ENCODE peak calls at places on chromosomes 11 and 22, in seven cellular contexts. N is psoas muscle; P is CD8-positive, alpha-beta T cell; Y is colonic mucosa; L is heart left ventricle; A is sigmoid colon; B is pancreas. W is an unnamed sample.

GRCh38 chr22:29524440-29525191 is 28.9 kb downstream of the THOC5 start:
- DNase-seq in N (no peak), P (peak; percentile 29), Y (peak; percentile 26), L (no peak), A (no peak), B (no peak), W (peak; percentile 38)

GRCh38 chr11:59999732-60000131 is 17.2 kb upstream of the OOSP4B start:
- DNase-seq in N (no peak), P (no peak), Y (no peak), L (no peak), A (no peak), B (no peak), W (no peak)

GRCh38 chr11:76785513-76785912 is 2.4 kb downstream of the TSKU start:
- DNase-seq in N (no peak), P (no peak), Y (peak; percentile 57), L (no peak), A (no peak), B (no peak), W (peak; percentile 46)

GRCh38 chr22:29879738-29880137 is 3.2 kb upstream of the MTMR3 start:
- DNase-seq in N (no peak), P (peak; percentile 35), Y (no peak), L (no peak), A (no peak), B (no peak), W (no peak)

GRCh38 chr11:36512016-36512415 is 1.9 kb upstream of the TRAF6 start:
- DNase-seq in N (no peak), P (no peak), Y (peak; percentile 26), L (no peak), A (no peak), B (no peak), W (no peak)

GRCh38 chr11:48148749-48149148 is 67.9 kb upstream of the OR4B1 start:
- DNase-seq in N (no peak), P (no peak), Y (no peak), L (no peak), A (no peak), B (no peak), W (no peak)

GRCh38 chr11:76673164-76674142 is 2.9 kb upstream of the LRRC32 start:
- DNase-seq in N (peak; percentile 19), P (no peak), Y (no peak), L (no peak), A (no peak), B (no peak), W (no peak)

GRCh38 chr11:114430290-114430689 is 9.0 kb upstream of the REXO2 start:
- DNase-seq in N (no peak), P (no peak), Y (no peak), L (no peak), A (no peak), B (no peak), W (no peak)

GRCh38 chr11:118536726-118537125 is 5.7 kb downstream of the TMEM25 start:
- DNase-seq in N (no peak), P (no peak), Y (no peak), L (no peak), A (no peak), B (no peak), W (no peak)

GRCh38 chr11:111331711-111332479 is 33.5 kb downstream of the POU2AF3 start:
- DNase-seq in N (no peak), P (no peak), Y (no peak), L (no peak), A (peak; percentile 66), B (no peak), W (no peak)

GRCh38 chr11:118113031-118113430 is 26.3 kb upstream of the SMIM35 start:
- DNase-seq in N (no peak), P (no peak), Y (no peak), L (no peak), A (no peak), B (no peak), W (no peak)

GRCh38 chr11:127066426-127067090 is 66.0 kb upstream of the KIRREL3 start:
- DNase-seq in N (no peak), P (no peak), Y (no peak), L (no peak), A (no peak), B (no peak), W (no peak)

GRCh38 chr22:44782286-44782830 is 30.0 kb downstream of the ARHGAP8 start:
- DNase-seq in N (no peak), P (no peak), Y (peak; percentile 54), L (no peak), A (no peak), B (no peak), W (no peak)

GRCh38 chr22:19876941-19877625 is 22.4 kb upstream of the GNB1L start:
- DNase-seq in N (no peak), P (no peak), Y (no peak), L (no peak), A (peak; percentile 57), B (no peak), W (peak; percentile 11)

GRCh38 chr11:95398437-95399112 is 167.6 kb upstream of the SESN3 start:
- DNase-seq in N (no peak), P (no peak), Y (no peak), L (no peak), A (no peak), B (no peak), W (no peak)

GRCh38 chr11:66418168-66418985 is 2.5 kb upstream of the NPAS4 start:
- DNase-seq in N (peak; percentile 93), P (peak; percentile 55), Y (peak; percentile 55), L (peak; percentile 91), A (peak; percentile 97), B (peak; percentile 24), W (no peak)

GRCh38 chr11:128324531-128325141 is 262.7 kb downstream of the ETS1 start:
- DNase-seq in N (no peak), P (peak; percentile 93), Y (no peak), L (no peak), A (no peak), B (no peak), W (no peak)

GRCh38 chr11:120272303-120272702 is 32.4 kb downstream of the POU2F3 start:
- DNase-seq in N (no peak), P (no peak), Y (no peak), L (no peak), A (no peak), B (no peak), W (no peak)

GRCh38 chr11:44065851-44066731 is at the start of gene ACCS:
- DNase-seq in N (peak; percentile 98), P (peak; percentile 94), Y (peak; percentile 96), L (peak; percentile 97), A (peak; percentile 98), B (peak; percentile 93), W (peak; percentile 96)

GRCh38 chr22:19571207-19571795 is 47.1 kb upstream of the CLDN5 start:
- DNase-seq in N (no peak), P (no peak), Y (no peak), L (no peak), A (no peak), B (no peak), W (no peak)

GRCh38 chr11:88039512-88040496 is 135.4 kb downstream of the RAB38 start:
- DNase-seq in N (no peak), P (no peak), Y (no peak), L (no peak), A (no peak), B (peak; percentile 37), W (no peak)

GRCh38 chr22:49763696-49764095 is 64.0 kb downstream of the BRD1 start:
- DNase-seq in N (peak; percentile 35), P (no peak), Y (no peak), L (peak; percentile 16), A (peak; percentile 50), B (no peak), W (peak; percentile 32)

GRCh38 chr11:20022363-20023081 is 137.8 kb downstream of the DBX1 start:
- DNase-seq in N (no peak), P (no peak), Y (no peak), L (no peak), A (no peak), B (peak; percentile 43), W (no peak)

DNA sequence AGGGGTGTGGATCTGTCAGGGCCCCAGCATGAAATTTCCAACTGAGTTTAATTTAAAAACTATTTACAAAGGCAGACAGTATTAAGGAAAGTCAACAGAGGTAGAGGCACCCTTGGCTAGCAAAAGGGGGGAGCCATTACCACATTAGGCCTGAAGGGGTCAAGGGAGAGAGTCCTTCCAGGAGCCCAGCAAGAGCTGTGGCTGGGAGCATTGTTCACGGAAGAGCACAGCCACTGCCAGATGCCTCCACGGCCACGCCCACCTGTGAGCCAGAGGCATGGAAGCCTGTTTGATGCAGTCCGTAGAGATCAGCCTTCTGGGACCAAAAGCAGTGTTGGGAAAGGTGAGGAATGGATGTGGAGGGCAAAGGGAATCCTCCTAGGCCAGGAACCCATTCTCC is 102.6 kb downstream of the GALNT18 start:
- DNase-seq in N (no peak), P (no peak), Y (no peak), L (no peak), A (peak; percentile 36), B (no peak), W (no peak)
- TF ChIP-seq CTCF in N (no peak), P (no peak), Y (no peak), L (no peak), A (no peak), B (no peak), W (no peak)

DNA sequence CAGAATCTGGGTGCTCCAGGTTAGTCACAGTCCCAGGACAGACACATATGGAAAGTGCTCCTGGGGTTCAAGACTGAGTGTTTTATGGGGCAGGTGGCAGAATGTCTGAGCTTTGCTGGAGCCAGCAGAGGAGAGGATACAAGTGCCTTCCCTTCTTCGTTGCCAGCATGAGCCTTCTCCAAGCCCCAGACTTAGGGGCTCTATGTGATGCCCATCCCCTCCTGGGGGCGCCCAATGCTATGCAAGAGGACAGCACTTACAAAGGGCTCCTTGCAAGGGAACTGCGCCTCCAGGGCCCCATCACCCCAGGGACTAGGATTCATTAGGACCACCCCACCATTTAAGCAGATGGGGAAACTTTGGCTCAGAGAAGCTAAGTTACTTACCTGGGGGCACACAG is 581.9 kb downstream of the BUD13 start:
- DNase-seq in N (no peak), P (no peak), Y (no peak), L (no peak), A (no peak), B (no peak), W (no peak)
- H3K27me3 ChIP-seq in N (no peaks in the 10 kb centered on the region), P (peaks cover 12% of the 10 kb centered on the region), Y (no peaks in the 10 kb centered on the region), L (no peaks in the 10 kb centered on the region), A (no peaks in the 10 kb centered on the region), B (no peaks in the 10 kb centered on the region), W (no peaks in the 10 kb centered on the region)

DNA sequence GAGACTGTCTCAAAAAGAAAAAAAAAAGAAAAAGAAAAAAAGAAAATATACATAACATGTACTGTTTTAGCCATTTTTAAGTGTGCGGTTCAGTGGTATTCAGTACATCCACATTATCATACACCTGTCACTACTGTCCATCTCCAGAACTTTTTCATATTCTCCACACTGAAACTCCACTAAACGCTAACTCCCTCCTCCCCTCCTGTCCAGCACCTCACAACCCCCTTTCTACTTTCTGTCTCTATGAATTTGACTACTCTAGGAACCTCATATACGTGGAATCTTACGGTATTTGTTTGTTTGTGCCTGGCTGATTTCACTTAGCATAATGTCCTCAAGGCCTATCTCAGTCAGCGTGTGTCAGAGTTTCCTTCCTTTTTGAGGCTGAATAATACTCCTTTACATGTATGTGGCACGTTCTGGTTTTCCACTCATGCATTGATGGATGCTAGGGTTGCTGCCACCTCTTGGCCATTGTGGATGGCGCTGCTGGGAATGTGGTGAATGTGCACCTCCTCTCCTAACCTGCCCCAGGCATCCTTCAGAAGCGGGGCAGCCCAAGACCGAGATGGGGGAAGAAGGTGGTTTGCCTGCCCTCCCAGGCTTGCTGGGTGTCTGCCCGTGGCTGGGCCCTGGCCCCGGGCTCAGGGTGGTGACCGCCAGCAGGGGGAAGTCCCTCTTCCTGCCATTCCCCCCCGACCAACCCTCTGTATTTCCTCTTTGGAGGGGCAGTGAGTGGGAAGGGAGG is 60.5 kb downstream of the BCR start:
- DNase-seq in N (peak; percentile 35), P (no peak), Y (no peak), L (peak; percentile 26), A (no peak), B (no peak), W (no peak)
- TF ChIP-seq CTCF in N (peak; percentile 12), P (no peak), Y (peak; percentile 14), L (peak; percentile 22), A (no peak), B (no peak), W (peak; percentile 35)

GRCh38 chr22:32811788-32812187 is 10.3 kb downstream of the TIMP3 start:
- DNase-seq in N (no peak), P (no peak), Y (no peak), L (no peak), A (no peak), B (no peak), W (no peak)
- H3K27me3 ChIP-seq in N (no peaks in the 10 kb centered on the region), P (no peaks in the 10 kb centered on the region), Y (no peaks in the 10 kb centered on the region), L (no peaks in the 10 kb centered on the region), A (no peaks in the 10 kb centered on the region), B (no peaks in the 10 kb centered on the region), W (no peaks in the 10 kb centered on the region)